ENCODE peak calls at places on chromosomes 16 and 17, in four cellular contexts. N is cardiac muscle cell, K is MV-4-11, R is iris pigment epithelial cell. B is an unnamed sample.

GRCh38 chr16:89722392-89723278 is 1.3 kb downstream of the ZNF276 start:
- DNase-seq in N (no peak), K (peak; percentile 49), R (peak; percentile 72), B (no peak)

GRCh38 chr17:7081341-7082062 is 1.5 kb upstream of the CLEC10A start:
- DNase-seq in N (no peak), R (no peak), K (peak; percentile 76), B (no peak)

GRCh38 chr17:9444687-9445086 is 130.9 kb downstream of the STX8 start:
- DNase-seq in N (no peak), R (no peak), K (no peak), B (no peak)

GRCh38 chr17:229945-230235 is 48.4 kb upstream of the DOC2B start:
- DNase-seq in N (no peak), R (no peak), K (no peak), B (no peak)

GRCh38 chr17:57138956-57139576 is 54.0 kb downstream of the AKAP1 start:
- DNase-seq in K (no peak), N (no peak), R (peak; percentile 65), B (peak; percentile 42)

GRCh38 chr17:34582185-34582900 is 3.0 kb downstream of the TMEM132E start:
- DNase-seq in K (no peak), N (no peak), R (no peak), B (no peak)

GRCh38 chr16:68992521-68992920 is 112.9 kb upstream of the HAS3 start:
- DNase-seq in N (no peak), R (peak; percentile 78), K (no peak), B (peak; percentile 79)

GRCh38 chr16:13036600-13036999 is 135.2 kb downstream of the SHISA9 start:
- DNase-seq in R (peak; percentile 35), N (peak; percentile 91), K (peak; percentile 21), B (peak; percentile 49)

GRCh38 chr17:79620207-79621038 is 9.6 kb upstream of the RBFOX3 start:
- DNase-seq in R (no peak), K (no peak), N (no peak), B (no peak)

GRCh38 chr17:49076575-49077384 is 55.8 kb upstream of the B4GALNT2 start:
- DNase-seq in R (peak; percentile 93), K (no peak), N (no peak), B (peak; percentile 88)

GRCh38 chr16:51146256-51146924 is 4.7 kb downstream of the SALL1 start:
- DNase-seq in R (peak; percentile 46), K (no peak), N (peak; percentile 38), B (peak; percentile 77)

GRCh38 chr16:81778861-81779539 is at the start of gene PLCG2:
- DNase-seq in N (peak; percentile 87), K (peak; percentile 60), R (peak; percentile 36), B (peak; percentile 58)

GRCh38 chr16:48522041-48522440 is 87.9 kb downstream of the N4BP1 start:
- DNase-seq in K (no peak), R (no peak), N (no peak), B (no peak)

GRCh38 chr17:57663326-57664070 is 81.6 kb downstream of the CCDC182 start:
- DNase-seq in R (no peak), K (no peak), N (no peak), B (no peak)

GRCh38 chr17:67421869-67422273 is 44.8 kb downstream of the PITPNC1 start:
- DNase-seq in R (peak; percentile 74), K (peak; percentile 69), N (no peak), B (peak; percentile 99)

GRCh38 chr17:75589919-75590303 is 2.3 kb downstream of the MYO15B start:
- DNase-seq in N (no peak), K (no peak), R (no peak), B (peak; percentile 24)

GRCh38 chr17:29126268-29126923 is 53.8 kb downstream of the MYO18A start:
- DNase-seq in N (no peak), R (no peak), K (peak; percentile 69), B (no peak)